ENCODE peak calls at places on chromosomes 16 and 17, in five cellular contexts. P is A549, F is gastrocnemius medialis, V is spleen, U is Peyer's patch. G is an unnamed sample.

GRCh38 chr17:20063665-20064648 is 54.8 kb downstream of the SPECC1 start:
- DNase-seq in P (peak; percentile 86), F (peak; percentile 84), V (no peak), U (peak; percentile 38), G (peak; percentile 66)

GRCh38 chr16:96935-97381 is 18.9 kb downstream of the MPG start:
- DNase-seq in P (peak; percentile 96), F (peak; percentile 95), V (peak; percentile 97), U (peak; percentile 92), G (peak; percentile 77)

GRCh38 chr17:2975469-2975958 is 87.9 kb downstream of the OR1D5 start:
- DNase-seq in P (no peak), F (no peak), V (no peak), U (no peak), G (peak; percentile 29)

GRCh38 chr17:4950075-4950756 is 703 bp upstream of the ENO3 start:
- DNase-seq in P (peak; percentile 36), F (peak; percentile 71), V (peak; percentile 89), U (peak; percentile 51), G (no peak)

GRCh38 chr17:17298108-17298507 is 5.1 kb upstream of the NT5M start:
- DNase-seq in P (no peak), F (no peak), V (no peak), U (no peak), G (no peak)

GRCh38 chr16:20899503-20900298 is 457 bp downstream of the DCUN1D3 start:
- DNase-seq in P (no peak), F (no peak), V (peak; percentile 87), U (no peak), G (peak; percentile 41)

GRCh38 chr17:67360880-67361279 is 5.5 kb downstream of the PSMD12 start:
- DNase-seq in P (no peak), F (no peak), V (no peak), U (no peak), G (no peak)

GRCh38 chr17:40827746-40828453 is 5.5 kb upstream of the KRT10 start:
- DNase-seq in P (no peak), F (no peak), V (no peak), U (no peak), G (no peak)

GRCh38 chr17:28541439-28541838 is 11.0 kb downstream of the UNC119 start:
- DNase-seq in P (no peak), F (no peak), V (no peak), U (no peak), G (no peak)

GRCh38 chr16:88560722-88561484 is 9.3 kb upstream of the ZC3H18 start:
- DNase-seq in P (no peak), F (no peak), V (no peak), U (no peak), G (no peak)

GRCh38 chr17:7956208-7956965 is 24.4 kb downstream of the CNTROB start:
- DNase-seq in P (no peak), F (no peak), V (no peak), U (no peak), G (no peak)

GRCh38 chr17:71180801-71181385 is 939.9 kb upstream of the SOX9 start:
- DNase-seq in P (no peak), F (no peak), V (no peak), U (no peak), G (no peak)

GRCh38 chr16:67475051-67475450 is 5.9 kb downstream of the ATP6V0D1 start:
- DNase-seq in P (no peak), F (no peak), V (no peak), U (no peak), G (no peak)

GRCh38 chr17:42675348-42675983 is 1.3 kb downstream of the PLEKHH3 start:
- DNase-seq in P (no peak), F (peak; percentile 57), V (no peak), U (no peak), G (no peak)

GRCh38 chr17:60390223-60390622 is 1.7 kb downstream of the USP32 start:
- DNase-seq in P (no peak), F (no peak), V (no peak), U (no peak), G (no peak)

GRCh38 chr17:81400939-81401726 is 5.9 kb downstream of the BAHCC1 start:
- DNase-seq in P (no peak), F (peak; percentile 49), V (no peak), U (no peak), G (no peak)

GRCh38 chr16:2043296-2043979 is 4.2 kb downstream of the NTHL1 start:
- DNase-seq in P (no peak), F (no peak), V (no peak), U (no peak), G (no peak)

GRCh38 chr16:13517856-13518255 is 402.1 kb upstream of the ERCC4 start:
- DNase-seq in P (no peak), F (no peak), V (no peak), U (no peak), G (no peak)

GRCh38 chr17:63041722-63042121 is 75.7 kb downstream of the TANC2 start:
- DNase-seq in P (no peak), F (no peak), V (no peak), U (no peak), G (no peak)

GRCh38 chr16:19991614-19992013 is 82.1 kb downstream of the GPR139 start:
- DNase-seq in P (no peak), F (no peak), V (no peak), U (no peak), G (no peak)

GRCh38 chr17:49557204-49558024 is 18.3 kb upstream of the NXPH3 start:
- DNase-seq in P (peak; percentile 72), F (no peak), V (peak; percentile 36), U (no peak), G (no peak)

GRCh38 chr17:59838196-59838911 is 54.4 kb downstream of the TUBD1 start:
- DNase-seq in P (no peak), F (no peak), V (no peak), U (no peak), G (no peak)

GRCh38 chr16:23729503-23730424 is 16.7 kb upstream of the ERN2 start:
- DNase-seq in P (no peak), F (no peak), V (no peak), U (no peak), G (no peak)

GRCh38 chr17:47099987-47100711 is 88.9 kb downstream of the CDC27 start:
- DNase-seq in P (peak; percentile 71), F (peak; percentile 94), V (peak; percentile 96), U (peak; percentile 89), G (peak; percentile 88)
- TF ChIP-seq POLR2A in P (peak; percentile 75), F (peak; percentile 27), V (peak; percentile 39), U (no peak), G (no peak)

GRCh38 chr16:85941863-85942644 is 43.1 kb downstream of the IRF8 start:
- DNase-seq in P (no peak), F (no peak), V (no peak), U (no peak), G (no peak)

GRCh38 chr16:85943702-85944101 is 44.7 kb downstream of the IRF8 start:
- DNase-seq in P (no peak), F (no peak), V (no peak), U (no peak), G (no peak)

GRCh38 chr16:85945424-85945751 is 46.4 kb downstream of the IRF8 start:
- DNase-seq in P (no peak), F (no peak), V (no peak), U (no peak), G (no peak)

GRCh38 chr16:85946680-85947510 is 47.9 kb downstream of the IRF8 start:
- DNase-seq in P (no peak), F (no peak), V (no peak), U (no peak), G (no peak)

DNA sequence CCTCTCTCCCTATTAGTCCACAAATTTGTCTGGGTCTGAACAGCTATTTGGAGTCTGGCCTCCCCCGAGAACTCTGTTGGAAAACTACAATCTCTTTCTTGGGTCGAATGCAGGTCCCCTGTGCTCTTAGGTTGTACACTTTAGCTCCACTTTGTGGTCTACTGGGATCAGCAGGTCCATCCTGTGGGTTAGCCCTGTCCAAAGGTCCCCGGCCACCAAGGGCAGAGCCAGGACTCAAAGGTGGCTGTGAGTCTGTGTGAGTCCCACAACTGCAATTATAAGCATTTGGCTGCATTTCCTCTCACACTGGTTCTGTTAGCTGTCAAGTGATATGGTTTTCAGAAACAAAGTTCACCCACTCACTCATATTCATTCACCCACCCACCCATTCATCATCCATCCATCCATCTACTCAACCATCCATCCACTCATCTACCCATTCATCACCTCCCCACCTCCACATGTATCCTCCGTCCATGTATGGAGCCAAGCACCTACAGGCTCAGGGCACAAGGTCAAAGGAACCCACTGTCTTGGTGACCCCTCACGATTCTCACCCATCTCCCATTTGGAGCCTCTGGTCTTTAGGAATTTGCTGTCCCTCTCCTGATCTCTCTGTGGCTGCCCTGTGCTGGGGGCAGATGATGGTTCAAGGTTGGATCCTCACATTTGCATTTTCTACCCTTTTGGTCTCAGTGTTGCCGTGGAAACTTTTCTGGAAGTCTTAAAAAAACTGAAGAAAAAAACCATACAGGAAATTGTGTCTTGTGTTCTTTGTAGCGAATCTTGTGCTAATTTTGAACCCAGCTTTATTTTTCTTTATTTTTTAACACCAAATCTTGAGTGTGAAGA is 45.8 kb downstream of the IRF8 start:
- DNase-seq in P (no peak), F (no peak), V (no peak), U (no peak), G (no peak)
- H3K27ac ChIP-seq in P (no peak overlapping the region), F (no peak overlapping the region), V (peak overlapping the region; percentile 84), U (peak overlapping the region; percentile 72), G (no peak overlapping the region)

GRCh38 chr16:4006441-4006989 is 109.7 kb downstream of the ADCY9 start:
- DNase-seq in P (no peak), F (no peak), V (no peak), U (no peak), G (no peak)
- H3K4me1 ChIP-seq in P (no peaks in the 10 kb centered on the region), F (no peaks in the 10 kb centered on the region), V (no peaks in the 10 kb centered on the region), U (no peaks in the 10 kb centered on the region), G (no peaks in the 10 kb centered on the region)

GRCh38 chr17:76710863-76711611 is at the start of gene MXRA7:
- DNase-seq in P (peak; percentile 78), F (peak; percentile 61), V (peak; percentile 90), U (peak; percentile 52), G (peak; percentile 64)

GRCh38 chr17:76706817-76707216 is 3.9 kb downstream of the MXRA7 start:
- DNase-seq in P (no peak), F (no peak), V (no peak), U (no peak), G (no peak)

GRCh38 chr17:76707985-76708807 is 2.6 kb downstream of the MXRA7 start:
- DNase-seq in P (no peak), F (no peak), V (no peak), U (no peak), G (no peak)

GRCh38 chr17:76713765-76714164 is 3.0 kb upstream of the MXRA7 start:
- DNase-seq in P (no peak), F (no peak), V (peak; percentile 50), U (no peak), G (no peak)

DNA sequence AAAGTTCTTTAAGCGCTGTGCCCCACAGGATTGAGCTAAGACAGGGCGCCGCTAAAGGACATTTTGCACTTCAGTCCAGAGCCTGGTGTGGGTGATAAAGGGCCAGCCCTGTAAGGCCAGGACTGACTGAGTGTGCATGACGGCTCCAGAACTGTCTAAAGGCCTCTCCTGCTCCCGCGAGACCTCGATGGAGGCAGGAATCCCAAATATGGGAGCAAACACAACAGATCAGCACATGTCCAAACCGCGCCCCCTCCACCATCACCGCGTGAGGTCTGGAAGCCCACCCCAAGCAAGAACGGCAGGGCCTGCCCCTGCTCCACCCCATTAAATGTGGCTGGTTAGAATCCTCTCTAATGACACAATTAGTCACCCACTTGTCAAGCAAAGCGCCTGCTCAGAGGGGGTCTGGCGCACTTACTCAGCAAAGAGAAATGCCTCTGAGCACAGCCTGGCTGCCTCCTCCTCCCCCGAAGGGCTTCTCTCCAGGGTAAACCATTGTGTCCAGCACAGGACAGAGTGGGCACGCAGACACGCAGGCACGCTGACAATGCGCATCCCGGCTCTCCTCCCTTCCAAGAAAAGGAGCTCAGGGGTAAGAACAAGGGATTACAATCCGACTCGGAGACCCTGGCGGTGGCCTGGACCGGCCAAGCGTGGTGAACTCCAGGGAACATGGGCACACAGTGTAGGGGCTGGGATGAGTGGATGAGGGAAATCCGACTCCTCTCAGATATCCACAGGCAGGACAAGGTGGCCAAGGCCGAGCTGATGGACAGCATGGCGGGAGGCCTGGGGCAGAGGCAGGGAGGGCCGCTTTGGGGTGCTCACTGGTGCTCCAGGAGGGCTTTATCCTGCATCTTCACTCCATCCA is 1.5 kb downstream of the MXRA7 start:
- DNase-seq in P (no peak), F (peak; percentile 79), V (no peak), U (peak; percentile 35), G (no peak)
- TF ChIP-seq POLR2A in P (peak; percentile 5), F (peak; percentile 36), V (no peak), U (no peak), G (no peak)